ENCODE peak calls at places on chromosomes 12 and 14, in eight cellular contexts. U is stomach, J is H9, I is OCI-LY7, Y is upper lobe of right lung, X is fibroblast of lung, B is ovary, Q is GM12878. N is an unnamed sample.

GRCh38 chr14:83885748-83886382 is 1644.1 kb upstream of the FLRT2 start:
- DNase-seq in U (no peak), J (no peak), I (no peak), Y (no peak), X (no peak), B (no peak), Q (no peak), N (no peak)

GRCh38 chr12:83102499-83102898 is 415.8 kb downstream of the TMTC2 start:
- DNase-seq in U (no peak), J (no peak), I (no peak), Y (no peak), X (peak), B (no peak), Q (no peak), N (no peak)

GRCh38 chr12:124909831-124910560 is 4.5 kb downstream of the UBC start:
- DNase-seq in U (no peak), J (no peak), I (no peak), Y (no peak), X (peak), B (peak), Q (no peak), N (no peak)

GRCh38 chr12:26338574-26339572 is 143.5 kb downstream of the SSPN start:
- DNase-seq in U (no peak), J (no peak), I (no peak), Y (no peak), X (peak), B (no peak), Q (no peak), N (no peak)

GRCh38 chr14:74577247-74577947 is 34.6 kb downstream of the LTBP2 start:
- DNase-seq in U (no peak), J (no peak), I (no peak), Y (no peak), X (peak), B (peak), Q (no peak), N (no peak)

GRCh38 chr12:57899010-57899662 is 42.2 kb upstream of the ATP23 start:
- DNase-seq in U (peak), J (no peak), I (peak), Y (peak), X (peak), B (peak), Q (peak), N (no peak)

GRCh38 chr14:34063042-34063441 is 112.2 kb upstream of the EGLN3 start:
- DNase-seq in U (no peak), J (no peak), I (no peak), Y (no peak), X (no peak), B (no peak), Q (no peak), N (no peak)

GRCh38 chr12:112711026-112711425 is 80.5 kb upstream of the RPH3A start:
- DNase-seq in U (no peak), J (no peak), I (no peak), Y (no peak), X (no peak), B (no peak), Q (no peak), N (no peak)

GRCh38 chr12:90677055-90677454 is 277.9 kb downstream of the CCER1 start:
- DNase-seq in U (no peak), J (no peak), I (no peak), Y (no peak), X (no peak), B (no peak), Q (no peak), N (no peak)

GRCh38 chr12:98418357-98419075 is 96.9 kb upstream of the TMPO start:
- DNase-seq in U (peak), J (peak), I (no peak), Y (peak), X (peak), B (peak), Q (no peak), N (peak)

GRCh38 chr14:64878775-64879634 is 702 bp downstream of the SPTB start:
- DNase-seq in U (no peak), J (peak), I (no peak), Y (peak), X (no peak), B (no peak), Q (no peak), N (no peak)

GRCh38 chr12:98745578-98746391 is 100.7 kb downstream of the APAF1 start:
- DNase-seq in U (no peak), J (peak), I (no peak), Y (no peak), X (peak), B (peak), Q (no peak), N (no peak)

GRCh38 chr12:107891967-107892366 is 117.5 kb downstream of the ASCL4 start:
- DNase-seq in U (no peak), J (peak), I (peak), Y (no peak), X (peak), B (no peak), Q (no peak), N (no peak)

GRCh38 chr12:6533653-6534157 is 612 bp upstream of the GAPDH start:
- DNase-seq in U (peak), J (peak), I (peak), Y (peak), X (peak), B (peak), Q (no peak), N (no peak)

GRCh38 chr12:113119980-113120669 is 15.4 kb downstream of the RASAL1 start:
- DNase-seq in U (no peak), J (no peak), I (no peak), Y (no peak), X (no peak), B (no peak), Q (no peak), N (no peak)

GRCh38 chr12:54616933-54617535 is 17.7 kb downstream of the LACRT start:
- DNase-seq in U (no peak), J (peak), I (no peak), Y (no peak), X (no peak), B (no peak), Q (no peak), N (no peak)

GRCh38 chr14:61179776-61180398 is 101.3 kb downstream of the TMEM30B start:
- DNase-seq in U (no peak), J (no peak), I (no peak), Y (no peak), X (peak), B (no peak), Q (no peak), N (no peak)

GRCh38 chr14:38065101-38065762 is 142.5 kb upstream of the SSTR1 start:
- DNase-seq in U (no peak), J (no peak), I (peak), Y (no peak), X (no peak), B (no peak), Q (no peak), N (no peak)

GRCh38 chr12:117854339-117855012 is 114.3 kb downstream of the KSR2 start:
- DNase-seq in U (peak), J (peak), I (peak), Y (no peak), X (peak), B (no peak), Q (no peak), N (no peak)

GRCh38 chr14:100577321-100577985 is 9.8 kb downstream of the BEGAIN start:
- DNase-seq in U (no peak), J (no peak), I (no peak), Y (peak), X (no peak), B (peak), Q (no peak), N (peak)

GRCh38 chr12:39621670-39622069 is 2.1 kb upstream of the ABCD2 start:
- DNase-seq in U (no peak), J (no peak), I (no peak), Y (no peak), X (no peak), B (no peak), Q (no peak), N (no peak)

GRCh38 chr12:57342207-57342691 is 88.6 kb downstream of the R3HDM2 start:
- DNase-seq in U (no peak), J (peak), I (no peak), Y (no peak), X (peak), B (peak), Q (no peak), N (no peak)

GRCh38 chr12:14618990-14619389 is 51.3 kb upstream of the PLBD1 start:
- DNase-seq in U (no peak), J (no peak), I (peak), Y (no peak), X (peak), B (no peak), Q (no peak), N (no peak)

GRCh38 chr14:64209428-64210165 is 84.6 kb downstream of the ESR2 start:
- DNase-seq in U (no peak), J (no peak), I (no peak), Y (peak), X (peak), B (peak), Q (peak), N (no peak)

GRCh38 chr12:1995205-1995896 is 8.9 kb downstream of the DCP1B start:
- DNase-seq in U (no peak), J (no peak), I (no peak), Y (no peak), X (peak), B (no peak), Q (peak), N (no peak)

GRCh38 chr14:77562681-77563080 is 53.8 kb downstream of the SPTLC2 start:
- DNase-seq in U (no peak), J (no peak), I (no peak), Y (no peak), X (peak), B (no peak), Q (no peak), N (no peak)

GRCh38 chr14:68628605-68629310 is 164.1 kb downstream of the ZFP36L1 start:
- DNase-seq in U (peak), J (peak), I (no peak), Y (peak), X (no peak), B (no peak), Q (no peak), N (peak)

GRCh38 chr12:116236148-116236731 is 41.3 kb downstream of the MED13L start:
- DNase-seq in U (peak), J (no peak), I (peak), Y (no peak), X (peak), B (no peak), Q (peak), N (no peak)

GRCh38 chr14:34684578-34684977 is 29.8 kb downstream of the CFL2 start:
- DNase-seq in U (no peak), J (no peak), I (no peak), Y (no peak), X (peak), B (no peak), Q (no peak), N (no peak)

GRCh38 chr12:54038760-54039414 is 6.0 kb downstream of the HOXC5 start:
- DNase-seq in U (peak), J (no peak), I (no peak), Y (no peak), X (no peak), B (peak), Q (no peak), N (no peak)

GRCh38 chr12:102234599-102234998 is 37.0 kb upstream of the PMCH start:
- DNase-seq in U (no peak), J (no peak), I (no peak), Y (no peak), X (no peak), B (no peak), Q (no peak), N (no peak)

GRCh38 chr12:29253916-29254625 is 105.0 kb downstream of the FAR2 start:
- DNase-seq in U (no peak), J (no peak), I (no peak), Y (no peak), X (no peak), B (no peak), Q (no peak), N (no peak)

GRCh38 chr12:69471667-69472385 is 1.6 kb downstream of the FRS2 start:
- DNase-seq in U (no peak), J (no peak), I (no peak), Y (no peak), X (no peak), B (no peak), Q (no peak), N (no peak)
- H3K27ac ChIP-seq in U (no peak), J (no peak), I (no peak), Y (no peak), X (no peak), B (no peak), Q (no peak), N (no peak)

GRCh38 chr12:3293013-3293412 is 198.0 kb upstream of the PRMT8 start:
- DNase-seq in U (no peak), J (no peak), I (no peak), Y (no peak), X (no peak), B (no peak), Q (no peak), N (no peak)

GRCh38 chr12:3295225-3295624 is 195.8 kb upstream of the PRMT8 start:
- DNase-seq in U (no peak), J (no peak), I (no peak), Y (no peak), X (no peak), B (no peak), Q (no peak), N (no peak)

GRCh38 chr12:3291939-3292338 is 199.1 kb upstream of the PRMT8 start:
- DNase-seq in U (no peak), J (no peak), I (no peak), Y (no peak), X (no peak), B (no peak), Q (no peak), N (no peak)

GRCh38 chr12:3294481-3294911 is 196.5 kb upstream of the PRMT8 start:
- DNase-seq in U (no peak), J (no peak), I (no peak), Y (no peak), X (no peak), B (no peak), Q (no peak), N (no peak)

DNA sequence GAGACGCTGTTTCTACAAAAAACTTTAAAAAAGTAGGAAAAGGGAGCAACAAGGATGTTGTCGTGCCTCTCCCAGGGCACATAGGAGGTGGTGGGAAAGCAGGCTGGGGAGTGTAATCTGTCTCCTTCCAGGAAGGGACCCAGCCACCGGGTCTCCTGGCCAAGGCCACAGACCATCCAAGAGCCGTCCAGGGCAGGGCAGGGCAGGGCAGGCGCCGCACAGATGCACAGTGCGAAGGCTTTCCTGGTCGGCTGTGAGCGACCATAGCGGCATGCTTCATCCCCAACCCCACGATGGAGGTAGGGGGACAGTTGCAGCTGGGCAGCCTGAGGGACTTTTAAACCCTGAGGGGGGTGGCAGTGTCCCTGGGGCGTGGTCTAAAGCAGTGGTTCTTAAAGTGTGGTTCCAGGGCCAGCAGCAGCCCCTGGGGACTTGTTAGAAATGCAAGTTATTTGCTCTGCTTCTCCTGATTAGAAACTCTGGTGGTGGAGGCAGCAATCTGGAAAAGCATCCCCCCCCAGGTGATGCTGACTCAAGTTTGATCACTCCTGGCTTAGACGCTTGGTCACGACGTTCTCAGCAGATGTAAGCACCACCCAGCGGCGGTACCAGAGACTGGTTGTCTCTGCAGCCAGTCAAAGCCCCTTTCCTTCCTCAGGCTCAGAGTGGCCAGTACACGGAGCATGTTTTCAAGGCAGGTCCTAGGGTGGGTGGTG is 197.4 kb upstream of the PRMT8 start:
- DNase-seq in U (no peak), J (no peak), I (no peak), Y (no peak), X (no peak), B (peak), Q (no peak), N (no peak)
- TF ChIP-seq CTCF in U (no peak), J (no peak), I (no peak), Y (no peak), X (no peak), B (no peak), Q (no peak), N (no peak)

GRCh38 chr12:111557271-111558106 is 41.6 kb downstream of the ATXN2 start:
- DNase-seq in U (no peak), J (no peak), I (no peak), Y (no peak), X (no peak), B (no peak), Q (no peak), N (no peak)
- H3K27ac ChIP-seq in U (no peak), J (no peak), I (no peak), Y (no peak), X (peak), B (no peak), Q (no peak), N (peak)

DNA sequence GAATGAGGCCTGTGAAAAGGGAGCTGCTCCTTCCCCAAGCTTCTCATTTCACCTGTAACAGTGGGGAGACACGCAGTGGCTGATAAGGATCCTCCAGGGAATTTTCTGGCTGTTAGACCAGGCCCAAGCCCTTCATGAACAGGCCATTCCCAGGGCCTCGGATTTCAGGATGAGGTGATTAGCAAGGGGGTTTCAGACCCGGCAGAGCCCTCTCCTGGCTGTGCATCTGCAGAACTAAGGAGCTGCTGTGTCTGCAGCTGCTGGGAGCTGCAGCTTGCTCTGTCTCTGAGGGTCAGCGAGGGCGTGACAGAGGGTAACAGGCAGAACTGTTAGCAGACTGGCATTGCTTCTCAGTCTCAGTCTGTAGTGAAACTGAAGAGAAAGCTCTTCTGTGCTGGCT is 110.4 kb downstream of the KCNA5 start:
- DNase-seq in U (no peak), J (peak), I (no peak), Y (no peak), X (no peak), B (no peak), Q (no peak), N (no peak)
- TF ChIP-seq CTCF in U (no peak), J (peak), I (no peak), Y (no peak), X (no peak), B (no peak), Q (no peak), N (no peak)

GRCh38 chr12:130838284-130838950 is 633 bp downstream of the STX2 start:
- DNase-seq in U (peak), J (peak), I (peak), Y (no peak), X (no peak), B (no peak), Q (no peak), N (no peak)
- H3K27ac ChIP-seq in U (peak), J (no peak), I (no peak), Y (peak), X (peak), B (peak), Q (no peak), N (peak)

GRCh38 chr14:91357272-91357671 is 60.3 kb downstream of the CCDC88C start:
- DNase-seq in U (no peak), J (no peak), I (peak), Y (no peak), X (no peak), B (no peak), Q (no peak), N (no peak)

GRCh38 chr14:91352696-91353692 is 64.6 kb downstream of the CCDC88C start:
- DNase-seq in U (no peak), J (no peak), I (peak), Y (no peak), X (no peak), B (no peak), Q (no peak), N (peak)

GRCh38 chr14:91356218-91356763 is 61.3 kb downstream of the CCDC88C start:
- DNase-seq in U (no peak), J (no peak), I (peak), Y (no peak), X (no peak), B (no peak), Q (no peak), N (peak)

GRCh38 chr14:91354221-91354916 is 63.3 kb downstream of the CCDC88C start:
- DNase-seq in U (no peak), J (no peak), I (peak), Y (no peak), X (no peak), B (no peak), Q (no peak), N (no peak)

GRCh38 chr14:91354979-91355685 is 62.5 kb downstream of the CCDC88C start:
- DNase-seq in U (no peak), J (peak), I (peak), Y (no peak), X (no peak), B (no peak), Q (no peak), N (no peak)
- TF ChIP-seq CTCF in U (peak), J (peak), I (peak), Y (peak), X (no peak), B (no peak), Q (peak), N (no peak)

DNA sequence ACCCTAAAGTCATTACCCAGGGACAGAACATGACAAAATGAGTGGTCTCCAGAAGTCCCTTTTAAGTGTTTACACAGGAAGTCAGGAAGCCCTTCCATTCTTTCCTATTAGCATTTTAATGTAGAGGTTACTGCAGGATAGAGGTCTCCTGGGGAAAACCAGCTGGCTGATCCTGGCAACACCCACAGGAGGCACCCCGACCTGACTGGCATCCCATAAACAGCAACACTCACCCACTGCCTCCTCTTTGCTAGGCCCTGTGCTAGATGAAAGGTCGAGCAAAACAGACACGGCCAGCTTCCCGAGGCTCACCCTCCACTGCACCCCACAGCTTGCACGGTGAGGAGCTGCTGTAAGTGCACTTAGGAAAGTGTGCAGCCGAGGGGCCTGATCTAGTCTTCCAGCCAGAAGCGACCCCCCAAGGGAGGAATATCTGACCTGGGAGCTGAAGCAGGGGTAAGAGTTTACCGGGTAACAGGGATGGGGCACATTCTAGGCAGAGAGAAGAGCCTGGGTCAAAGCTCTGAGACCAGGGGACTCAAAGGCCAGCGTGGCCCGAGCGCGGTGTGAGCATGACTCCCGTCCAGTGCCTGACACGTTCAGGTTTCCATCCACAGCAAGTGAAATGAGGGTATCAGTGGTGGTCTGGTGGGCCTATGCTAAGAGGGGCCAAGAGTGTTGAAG is 9.0 kb downstream of the DAZAP2 start:
- DNase-seq in U (no peak), J (peak), I (no peak), Y (no peak), X (no peak), B (no peak), Q (no peak), N (no peak)
- H3K27ac ChIP-seq in U (no peak), J (no peak), I (no peak), Y (peak), X (no peak), B (no peak), Q (no peak), N (no peak)

GRCh38 chr14:23633160-23633701 is 2.9 kb upstream of the DHRS2 start:
- DNase-seq in U (no peak), J (peak), I (no peak), Y (no peak), X (no peak), B (no peak), Q (no peak), N (no peak)
- TF ChIP-seq CTCF in U (no peak), J (peak), I (no peak), Y (no peak), X (no peak), B (no peak), Q (no peak), N (no peak)

GRCh38 chr12:121533391-121534090 is 47.3 kb downstream of the KDM2B start:
- DNase-seq in U (no peak), J (no peak), I (no peak), Y (peak), X (peak), B (peak), Q (no peak), N (no peak)
- H3K27ac ChIP-seq in U (no peak), J (no peak), I (peak), Y (peak), X (peak), B (peak), Q (peak), N (no peak)